ENCODE peak calls at places on chromosomes 16 and 17, in ten cellular contexts. H is stimulated activated CD4-positive, alpha-beta T cell treated with anti-CD3 and anti-CD28 coated beads, Interleukin-2, amount 100 ng/mL, for 4 hours; Y is astrocyte of the spinal cord; F is RPMI7951; I is non-pigmented ciliary epithelial cell; C is upper lobe of right lung; J is CD4-positive, CD25-positive, alpha-beta regulatory T cell; M is pancreas; Z is transverse colon; B is ACHN. W is an unnamed sample.

GRCh38 chr16:4214215-4214621 is 27.7 kb downstream of the SRL start:
- DNase-seq in C (no peak), J (no peak), Z (peak; percentile 15), I (peak; percentile 84), B (peak; percentile 87), F (peak; percentile 72), H (no peak), M (no peak), Y (peak; percentile 86), W (peak; percentile 61)

GRCh38 chr16:84677017-84677803 is 22.6 kb upstream of the USP10 start:
- DNase-seq in J (no peak), Z (no peak), F (no peak), Y (peak; percentile 17), C (peak; percentile 32), M (no peak), B (no peak), I (no peak), H (no peak), W (no peak)

GRCh38 chr16:4653981-4654380 is 29.4 kb downstream of the MGRN1 start:
- DNase-seq in C (peak; percentile 90), F (no peak), H (no peak), I (no peak), B (no peak), Z (peak; percentile 77), Y (no peak), M (peak; percentile 92), J (no peak), W (no peak)

GRCh38 chr17:7750321-7750821 is 32.8 kb downstream of the DNAH2 start:
- DNase-seq in B (peak; percentile 89), H (no peak), J (no peak), M (no peak), Z (no peak), I (peak; percentile 64), C (no peak), F (peak; percentile 81), Y (peak; percentile 90), W (peak; percentile 47)

GRCh38 chr17:44547625-44548297 is 9.5 kb upstream of the FZD2 start:
- DNase-seq in F (no peak), M (no peak), I (no peak), B (no peak), J (no peak), C (no peak), Z (peak; percentile 20), Y (peak; percentile 50), H (no peak), W (peak; percentile 26)

GRCh38 chr16:1102921-1103648 is 7.0 kb upstream of the C1QTNF8 start:
- DNase-seq in M (no peak), I (no peak), C (peak; percentile 81), F (no peak), H (peak; percentile 44), Z (peak; percentile 69), B (peak; percentile 56), Y (no peak), J (peak; percentile 51), W (peak; percentile 67)

GRCh38 chr17:47967607-47968252 is 3.2 kb upstream of the CDK5RAP3 start:
- DNase-seq in J (no peak), I (peak; percentile 48), Z (peak; percentile 60), H (no peak), B (peak; percentile 62), M (peak; percentile 80), C (no peak), F (peak; percentile 82), Y (peak; percentile 75), W (no peak)

GRCh38 chr16:27500801-27501200 is 48.9 kb downstream of the GTF3C1 start:
- DNase-seq in B (no peak), I (no peak), H (no peak), Z (no peak), Y (no peak), F (no peak), M (no peak), C (no peak), J (no peak), W (peak; percentile 64)

GRCh38 chr16:4859190-4859899 is 12.1 kb downstream of the UBN1 start:
- DNase-seq in H (no peak), Y (peak; percentile 47), C (no peak), F (peak; percentile 35), I (no peak), J (no peak), M (no peak), Z (no peak), B (no peak), W (no peak)

GRCh38 chr16:49600541-49600940 is 226.9 kb downstream of the C16orf78 start:
- DNase-seq in I (no peak), Y (no peak), M (no peak), H (no peak), Z (no peak), B (no peak), J (no peak), F (no peak), C (no peak), W (no peak)

GRCh38 chr17:57911834-57912673 is 43.2 kb downstream of the CUEDC1 start:
- DNase-seq in M (peak; percentile 98), J (no peak), I (no peak), B (no peak), Z (peak; percentile 92), F (peak; percentile 53), C (peak; percentile 89), Y (peak; percentile 82), H (no peak), W (peak; percentile 86)

GRCh38 chr16:28101533-28101890 is 38.0 kb upstream of the GSG1L start:
- DNase-seq in Y (no peak), B (no peak), H (no peak), M (no peak), I (no peak), C (peak; percentile 20), F (no peak), J (no peak), Z (no peak), W (no peak)

GRCh38 chr16:787978-788398 is at the start of gene RPUSD1:
- DNase-seq in B (no peak), J (no peak), H (no peak), F (no peak), Z (no peak), C (peak; percentile 75), I (no peak), M (no peak), Y (no peak), W (no peak)

GRCh38 chr17:4101127-4101798 is 41.6 kb downstream of the ZZEF1 start:
- DNase-seq in Z (no peak), M (no peak), Y (peak; percentile 21), F (peak; percentile 52), C (no peak), J (no peak), B (no peak), H (no peak), I (peak; percentile 17), W (no peak)

GRCh38 chr17:58341861-58342475 is 10.0 kb downstream of the SUPT4H1 start:
- DNase-seq in C (peak; percentile 27), I (no peak), F (no peak), M (peak; percentile 1), J (no peak), Y (no peak), H (no peak), B (no peak), Z (no peak), W (no peak)

GRCh38 chr17:83071966-83072562 is 7.3 kb upstream of the METRNL start:
- DNase-seq in F (no peak), B (no peak), M (no peak), H (no peak), I (no peak), C (no peak), Z (no peak), J (no peak), Y (no peak), W (no peak)

GRCh38 chr16:21218135-21218534 is 6.8 kb upstream of the ZP2 start:
- DNase-seq in J (no peak), Y (no peak), C (no peak), I (no peak), M (no peak), Z (no peak), H (no peak), B (no peak), F (no peak), W (no peak)

GRCh38 chr16:59632266-59632855 is 898.2 kb upstream of the GOT2 start:
- DNase-seq in J (no peak), I (peak; percentile 22), F (peak; percentile 76), M (no peak), B (no peak), H (no peak), Z (no peak), C (no peak), Y (peak; percentile 51), W (peak; percentile 69)

GRCh38 chr16:2260250-2260649 is 7.7 kb downstream of the RNPS1 start:
- DNase-seq in Y (no peak), C (no peak), B (no peak), M (no peak), H (no peak), I (no peak), Z (no peak), J (no peak), F (no peak), W (no peak)

GRCh38 chr16:86353185-86353584 is 157.1 kb upstream of the FOXF1 start:
- DNase-seq in H (no peak), J (no peak), C (no peak), F (peak; percentile 87), B (no peak), I (no peak), Y (no peak), Z (no peak), M (no peak), W (no peak)

GRCh38 chr17:75271233-75271954 is 363 bp upstream of the MIF4GD start:
- DNase-seq in Y (peak; percentile 49), H (peak; percentile 83), J (peak; percentile 80), M (peak; percentile 91), F (peak; percentile 68), C (peak; percentile 94), I (no peak), Z (peak; percentile 87), B (peak; percentile 83), W (peak; percentile 73)

GRCh38 chr16:57134982-57135381 is 42.6 kb downstream of the CPNE2 start:
- DNase-seq in J (peak; percentile 13), I (no peak), C (no peak), M (no peak), H (peak; percentile 28), Z (peak; percentile 71), Y (no peak), B (no peak), F (no peak), W (no peak)

GRCh38 chr17:10349403-10349802 is 23.4 kb downstream of the MYH13 start:
- DNase-seq in Y (no peak), J (no peak), I (no peak), Z (no peak), B (peak; percentile 26), F (peak; percentile 5), H (no peak), M (no peak), C (no peak), W (no peak)

GRCh38 chr17:77404812-77405581 is 264.2 kb downstream of the SEC14L1 start:
- DNase-seq in M (no peak), H (peak; percentile 78), F (peak; percentile 83), C (peak; percentile 78), Z (peak; percentile 75), J (peak; percentile 69), I (no peak), Y (peak; percentile 64), B (no peak), W (peak; percentile 82)